ENCODE peak calls at places on chromosomes 5 and 9, in four cellular contexts. U, S, L and F are unnamed samples. For H3K9me3, the result is how much of the 10 kb centered on the place peaks cover.

GRCh38 chr5:112757468-112758208 is 20.0 kb downstream of the APC start:
- DNase-seq in U (no peak), S (no peak), L (no peak), F (peak)

GRCh38 chr9:15837079-15837679 is 284.3 kb downstream of the CCDC171 start:
- DNase-seq in U (peak), S (no peak), L (peak), F (no peak)

GRCh38 chr9:81822967-81823366 is 105.3 kb upstream of the SPATA31D4 start:
- DNase-seq in U (no peak), S (no peak), L (no peak), F (no peak)

GRCh38 chr9:95508242-95508967 is 8.4 kb downstream of the PTCH1 start:
- DNase-seq in U (peak), S (no peak), L (no peak), F (peak)

GRCh38 chr5:23260621-23261020 is 246.8 kb upstream of the PRDM9 start:
- DNase-seq in U (no peak), S (no peak), L (no peak), F (no peak)

GRCh38 chr5:179794171-179794570 is 385 bp downstream of the LTC4S start:
- DNase-seq in U (no peak), S (peak), L (no peak), F (no peak)

GRCh38 chr9:107693620-107694326 is 204.2 kb upstream of the KLF4 start:
- DNase-seq in U (no peak), S (no peak), L (no peak), F (no peak)

GRCh38 chr5:95973793-95974325 is 12.2 kb upstream of the ELL2 start:
- DNase-seq in U (no peak), S (no peak), L (no peak), F (no peak)

GRCh38 chr5:92505145-92505544 is 1075.9 kb downstream of the NR2F1-AS1 start:
- DNase-seq in U (no peak), S (no peak), L (no peak), F (no peak)

GRCh38 chr5:142644127-142644526 is 41.8 kb downstream of the FGF1 start:
- DNase-seq in U (no peak), S (no peak), L (no peak), F (no peak)

GRCh38 chr5:178371362-178372090 is 138.9 kb upstream of the PHYKPL start:
- DNase-seq in U (no peak), S (no peak), L (peak), F (peak)

GRCh38 chr9:112475318-112475717 is 11.3 kb upstream of the KIAA1958 start:
- DNase-seq in U (no peak), S (no peak), L (no peak), F (no peak)

GRCh38 chr5:102296229-102296817 is at the start of gene SLCO4C1:
- DNase-seq in U (peak), S (peak), L (no peak), F (peak)

GRCh38 chr9:12813960-12814876 is 39.4 kb downstream of the LURAP1L start:
- DNase-seq in U (peak), S (peak), L (no peak), F (no peak)

GRCh38 chr9:93023521-93023815 is 35.0 kb upstream of the SUSD3 start:
- DNase-seq in U (no peak), S (no peak), L (no peak), F (no peak)

GRCh38 chr9:4980046-4980727 is 4.9 kb upstream of the JAK2 start:
- DNase-seq in U (no peak), S (no peak), L (no peak), F (no peak)

GRCh38 chr5:155150012-155150411 is 136.5 kb downstream of the KIF4B start:
- DNase-seq in U (no peak), S (no peak), L (no peak), F (no peak)

GRCh38 chr5:170633235-170634041 is 129.6 kb downstream of the KCNIP1 start:
- DNase-seq in U (peak), S (peak), L (peak), F (peak)

GRCh38 chr5:10682429-10682746 is 78.6 kb downstream of the DAP start:
- DNase-seq in U (no peak), S (no peak), L (no peak), F (no peak)

GRCh38 chr5:1480806-1481205 is 35.6 kb upstream of the SLC6A3 start:
- DNase-seq in U (no peak), S (no peak), L (no peak), F (no peak)

GRCh38 chr9:11871832-11872231 is 821.4 kb upstream of the TYRP1 start:
- DNase-seq in U (no peak), S (no peak), L (no peak), F (no peak)

GRCh38 chr5:12566441-12566840 is 662.2 kb upstream of the CTNND2 start:
- DNase-seq in U (no peak), S (no peak), L (no peak), F (no peak)

GRCh38 chr9:96215841-96216240 is 86.1 kb downstream of the HSD17B3 start:
- DNase-seq in U (no peak), S (no peak), L (no peak), F (no peak)

GRCh38 chr9:70868661-70869652 is 252.5 kb downstream of the TRPM3 start:
- DNase-seq in U (no peak), S (no peak), L (peak), F (no peak)

GRCh38 chr5:92401492-92401891 is 1018.4 kb upstream of the ARRDC3 start:
- DNase-seq in U (no peak), S (no peak), L (no peak), F (peak)

GRCh38 chr5:148739023-148739422 is 84.7 kb upstream of the HTR4 start:
- DNase-seq in U (no peak), S (no peak), L (no peak), F (no peak)

GRCh38 chr5:148739524-148739923 is 85.2 kb upstream of the HTR4 start:
- DNase-seq in U (no peak), S (no peak), L (no peak), F (no peak)

GRCh38 chr5:148746826-148747535 is 79.4 kb upstream of the ADRB2 start:
- DNase-seq in U (no peak), S (no peak), L (no peak), F (no peak)

GRCh38 chr5:148740466-148740865 is 85.9 kb upstream of the ADRB2 start:
- DNase-seq in U (no peak), S (no peak), L (no peak), F (no peak)

GRCh38 chr5:148740966-148741742 is 85.3 kb upstream of the ADRB2 start:
- DNase-seq in U (no peak), S (no peak), L (no peak), F (no peak)
- TF ChIP-seq CTCF in U (peak), S (peak), L (peak), F (peak)

DNA sequence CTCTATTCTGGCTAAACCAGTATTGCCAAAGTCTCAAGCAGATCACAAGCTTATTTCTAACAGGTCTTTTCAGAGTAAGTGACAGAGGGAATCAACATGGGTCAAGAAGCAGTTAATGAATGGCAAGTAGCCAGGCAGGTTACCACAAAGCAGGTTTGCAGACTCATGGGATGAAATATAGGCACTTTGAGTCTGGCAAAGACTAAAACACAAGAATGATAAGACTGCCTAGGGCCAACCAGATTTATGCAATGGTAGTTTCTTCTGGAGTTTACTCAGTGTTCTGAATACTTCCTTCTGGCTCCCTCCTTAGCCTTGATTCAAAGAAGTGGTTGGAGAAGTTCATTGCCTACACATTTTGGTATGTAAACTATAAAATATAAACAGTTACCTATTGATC is 3.6 kb downstream of the HMGCS1 start:
- DNase-seq in U (no peak), S (no peak), L (no peak), F (no peak)
- H3K4me3 ChIP-seq in U (no peak), S (no peak), L (no peak), F (peak)

GRCh38 chr9:23229764-23230434 is 596.1 kb downstream of the ELAVL2 start:
- DNase-seq in U (no peak), S (no peak), L (no peak), F (no peak)
- H3K9me3 ChIP-seq in U (under half), S (under half), L (under half), F (under half)

GRCh38 chr5:172282277-172283019 is 1.1 kb downstream of the UBTD2 start:
- DNase-seq in U (no peak), S (no peak), L (no peak), F (no peak)

GRCh38 chr5:172284275-172284971 is 859 bp upstream of the UBTD2 start:
- DNase-seq in U (no peak), S (no peak), L (no peak), F (no peak)

GRCh38 chr5:172285226-172286143 is 1.9 kb upstream of the UBTD2 start:
- DNase-seq in U (no peak), S (no peak), L (no peak), F (peak)

GRCh38 chr5:172283862-172284274 is 304 bp upstream of the UBTD2 start:
- DNase-seq in U (peak), S (peak), L (peak), F (peak)

GRCh38 chr5:172283020-172283861 is at the start of gene UBTD2:
- DNase-seq in U (peak), S (peak), L (peak), F (peak)
- TF ChIP-seq CTCF in U (peak), S (peak), L (peak), F (peak)

DNA sequence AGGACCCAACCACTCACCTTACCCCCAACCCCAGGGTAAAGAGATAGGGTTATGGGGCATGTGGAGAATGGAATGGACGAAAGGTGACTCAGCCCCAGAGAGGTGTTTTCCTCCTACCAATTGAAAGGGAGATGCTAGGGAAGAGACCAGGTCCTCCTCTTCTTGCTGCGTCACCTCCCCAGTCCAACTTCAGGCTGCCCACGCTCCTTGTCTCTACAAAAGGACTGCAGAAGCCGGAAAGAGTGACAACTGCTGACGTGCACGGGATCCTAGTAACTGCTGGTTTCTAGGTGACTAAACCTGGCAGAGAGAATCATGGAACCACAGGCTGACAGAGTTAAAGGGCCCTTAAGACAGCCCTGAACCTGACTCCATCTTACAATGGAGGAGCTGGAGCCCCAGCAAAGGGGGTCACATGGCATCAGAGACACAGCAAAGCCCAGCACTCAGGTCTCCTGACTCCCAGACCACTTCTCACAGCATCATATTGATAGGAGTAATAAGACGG is 2.2 kb downstream of the GPX3 start:
- DNase-seq in U (no peak), S (peak), L (no peak), F (no peak)
- H3K4me3 ChIP-seq in U (no peak), S (peak), L (no peak), F (no peak)

GRCh38 chr5:7018144-7018543 is 304.9 kb downstream of the TENT4A start:
- DNase-seq in U (no peak), S (no peak), L (no peak), F (no peak)

GRCh38 chr5:7012057-7012456 is 298.8 kb downstream of the TENT4A start:
- DNase-seq in U (no peak), S (no peak), L (no peak), F (no peak)

GRCh38 chr5:7017004-7017770 is 304.0 kb downstream of the TENT4A start:
- DNase-seq in U (no peak), S (no peak), L (peak), F (no peak)

GRCh38 chr5:7018601-7019000 is 305.4 kb downstream of the TENT4A start:
- DNase-seq in U (no peak), S (no peak), L (no peak), F (no peak)

GRCh38 chr5:7015586-7016256 is 302.5 kb downstream of the TENT4A start:
- DNase-seq in U (no peak), S (no peak), L (peak), F (peak)
- H3K9me3 ChIP-seq in U (under half), S (under half), L (under half), F (under half)

DNA sequence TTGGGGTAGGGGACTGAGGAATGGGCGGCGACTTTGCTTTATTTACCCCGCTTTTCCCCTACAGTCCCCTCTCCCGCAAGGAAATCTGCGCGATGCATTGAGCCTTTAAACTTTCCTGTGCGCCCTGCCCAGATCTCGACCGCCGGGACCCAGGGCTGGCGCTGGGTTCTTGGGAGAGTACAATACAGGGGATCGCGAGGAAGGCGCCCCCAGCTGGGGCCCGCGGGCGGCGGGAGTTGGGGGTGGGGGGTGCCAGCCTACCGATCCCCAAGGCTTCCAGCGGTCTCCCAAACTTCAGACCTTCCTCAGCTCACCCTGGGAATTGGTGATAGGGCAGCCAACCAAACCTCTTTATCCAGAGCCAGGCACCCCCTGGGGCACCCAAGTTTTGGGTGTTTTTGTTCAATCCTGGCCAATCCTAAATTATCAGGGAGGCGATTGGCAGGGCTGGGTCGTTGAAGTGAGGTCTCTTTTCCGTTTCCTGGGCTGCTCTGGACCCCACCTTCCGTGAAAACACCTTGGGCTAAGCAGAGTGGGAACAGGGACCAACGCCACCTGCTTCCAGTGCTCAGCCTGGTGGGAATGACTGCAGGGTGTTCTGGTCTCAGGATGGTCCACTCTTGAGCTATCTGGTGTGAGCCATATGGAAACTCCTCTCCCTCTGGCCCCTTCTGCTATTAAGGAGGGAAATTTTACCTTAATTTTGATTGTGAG is 51.4 kb upstream of the DAB2IP start:
- DNase-seq in U (peak), S (no peak), L (peak), F (peak)
- TF ChIP-seq CTCF in U (no peak), S (no peak), L (peak), F (peak)

GRCh38 chr5:133610489-133611356 is 1.6 kb downstream of the FSTL4 start:
- DNase-seq in U (peak), S (no peak), L (peak), F (peak)
- H3K4me3 ChIP-seq in U (no peak), S (peak), L (peak), F (peak)

GRCh38 chr5:146607663-146608315 is 91.8 kb upstream of the GPR151 start:
- DNase-seq in U (no peak), S (no peak), L (no peak), F (no peak)

GRCh38 chr5:146606838-146607237 is 90.8 kb upstream of the GPR151 start:
- DNase-seq in U (no peak), S (no peak), L (no peak), F (no peak)
- H3K9me3 ChIP-seq in U (under half), S (under half), L (under half), F (under half)

GRCh38 chr5:53501054-53501453 is 20.6 kb downstream of the FST start:
- DNase-seq in U (no peak), S (no peak), L (no peak), F (no peak)
- TF ChIP-seq CTCF in U (no peak), S (no peak), L (no peak), F (no peak)